ENCODE peak calls at places on chromosome 6, in six cellular contexts. W, D, C, J, B and T are unnamed samples.

GRCh38 chr6:153401751-153402150 is 270.7 kb upstream of the RGS17 start:
- DNase-seq in W (no peak), D (no peak), C (peak), J (no peak), B (no peak), T (no peak)

GRCh38 chr6:142872376-142872775 is 72.6 kb downstream of the HIVEP2 start:
- DNase-seq in W (peak), D (no peak), C (no peak), J (no peak), B (no peak), T (no peak)

GRCh38 chr6:116966675-116967576 is 89.9 kb downstream of the RFX6 start:
- DNase-seq in W (no peak), D (no peak), C (no peak), J (no peak), B (no peak), T (no peak)

GRCh38 chr6:140069576-140069975 is 695.1 kb upstream of the CITED2 start:
- DNase-seq in W (no peak), D (no peak), C (no peak), J (no peak), B (no peak), T (no peak)

GRCh38 chr6:28776269-28777146 is 147.3 kb downstream of the TRIM27 start:
- DNase-seq in W (no peak), D (no peak), C (no peak), J (no peak), B (no peak), T (peak)

GRCh38 chr6:158686791-158687381 is 37.0 kb downstream of the SYTL3 start:
- DNase-seq in W (no peak), D (no peak), C (peak), J (no peak), B (no peak), T (no peak)

GRCh38 chr6:33195304-33196022 is 3.2 kb upstream of the COL11A2 start:
- DNase-seq in W (no peak), D (no peak), C (no peak), J (no peak), B (no peak), T (no peak)

GRCh38 chr6:45722876-45723275 is 292.8 kb downstream of the CLIC5 start:
- DNase-seq in W (no peak), D (no peak), C (no peak), J (no peak), B (no peak), T (no peak)

GRCh38 chr6:41371461-41371991 is 36.1 kb downstream of the NCR2 start:
- DNase-seq in W (peak), D (peak), C (peak), J (no peak), B (no peak), T (peak)

GRCh38 chr6:140319209-140319608 is 944.8 kb upstream of the CITED2 start:
- DNase-seq in W (peak), D (no peak), C (peak), J (no peak), B (no peak), T (no peak)

GRCh38 chr6:85115876-85116275 is 334.0 kb upstream of the NT5E start:
- DNase-seq in W (no peak), D (no peak), C (no peak), J (no peak), B (no peak), T (no peak)

GRCh38 chr6:30612687-30613248 is 4.3 kb downstream of the PPP1R10 start:
- DNase-seq in W (peak), D (no peak), C (peak), J (no peak), B (no peak), T (no peak)

GRCh38 chr6:34027939-34028441 is 117.9 kb downstream of the GRM4 start:
- DNase-seq in W (no peak), D (no peak), C (no peak), J (no peak), B (peak), T (no peak)

GRCh38 chr6:16239798-16240123 is 1.4 kb downstream of the GMPR start:
- DNase-seq in W (peak), D (no peak), C (peak), J (no peak), B (no peak), T (peak)

GRCh38 chr6:149335924-149336323 is 18.4 kb downstream of the TAB2 start:
- DNase-seq in W (peak), D (no peak), C (peak), J (no peak), B (no peak), T (no peak)

GRCh38 chr6:31574106-31575061 is 981 bp upstream of the TNF start:
- DNase-seq in W (no peak), D (no peak), C (no peak), J (no peak), B (no peak), T (peak)

DNA sequence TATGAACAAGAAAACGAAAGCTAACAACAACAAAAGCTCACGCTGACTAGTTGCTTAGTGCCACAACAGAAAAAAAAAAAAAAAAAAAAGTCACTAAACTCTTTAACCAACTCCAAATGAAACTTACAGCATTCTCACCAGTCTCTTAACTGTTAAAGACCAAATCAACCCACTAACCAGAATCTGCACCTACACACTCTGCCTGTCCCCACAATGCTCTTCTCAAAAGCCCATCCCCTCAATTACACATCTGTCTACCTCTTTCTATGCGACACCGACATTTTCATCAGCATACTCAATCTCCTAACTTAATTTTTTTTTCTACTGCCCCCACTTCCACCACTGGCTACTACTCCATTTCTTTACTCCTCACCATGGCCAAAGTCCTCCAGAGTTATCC is 34.3 kb downstream of the NOL7 start:
- DNase-seq in W (no peak), D (no peak), C (no peak), J (no peak), B (no peak), T (no peak)
- H4K8ac ChIP-seq in W (no peak), D (no peak), C (no peak), J (no peak), B (no peak), T (no peak)

DNA sequence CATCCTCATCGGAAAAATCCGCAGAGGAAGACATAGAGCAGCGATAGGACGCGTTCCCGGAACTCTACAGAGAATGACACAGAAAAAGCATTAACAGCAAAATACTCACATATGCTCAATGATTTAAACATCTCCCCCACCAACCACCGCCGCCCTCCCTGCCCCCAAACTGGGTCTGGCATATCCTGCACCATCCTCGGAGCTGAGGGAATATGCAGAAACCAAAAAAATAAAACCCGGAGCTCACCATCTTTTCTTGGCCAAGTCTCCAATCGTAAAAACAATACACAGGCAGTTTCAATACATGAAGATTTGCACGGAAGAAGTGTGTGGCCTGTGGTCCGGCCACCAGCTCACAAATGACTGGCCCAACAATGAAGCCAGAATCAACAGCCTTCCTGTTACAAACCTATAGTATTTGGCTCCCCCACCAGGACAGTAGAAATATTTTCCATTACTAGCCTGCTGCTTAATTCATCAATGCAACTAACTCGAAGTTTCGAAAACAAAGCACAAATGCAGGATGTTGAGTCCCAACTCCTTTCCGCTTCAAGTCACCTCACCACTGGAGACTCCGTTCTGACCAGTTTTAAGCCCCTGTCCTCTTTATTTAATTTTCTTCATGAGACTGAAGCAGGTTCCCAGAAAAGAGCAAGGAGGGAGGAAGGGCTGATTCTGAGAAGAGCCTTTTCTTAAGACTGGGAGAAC is 103.2 kb upstream of the BEND6 start:
- DNase-seq in W (peak), D (peak), C (peak), J (no peak), B (peak), T (peak)
- H2BK5ac ChIP-seq in W (peak), D (no peak), C (no peak), J (peak), B (no peak), T (peak)

GRCh38 chr6:167975449-167975848 is 22.0 kb upstream of the KIF25 start:
- DNase-seq in W (no peak), D (no peak), C (no peak), J (no peak), B (no peak), T (no peak)

GRCh38 chr6:167976708-167977107 is 20.8 kb upstream of the KIF25 start:
- DNase-seq in W (no peak), D (no peak), C (no peak), J (no peak), B (no peak), T (no peak)

GRCh38 chr6:167972193-167972592 is 25.3 kb upstream of the KIF25 start:
- DNase-seq in W (no peak), D (no peak), C (no peak), J (no peak), B (no peak), T (no peak)

GRCh38 chr6:167973092-167973880 is 24.2 kb upstream of the KIF25 start:
- DNase-seq in W (no peak), D (no peak), C (no peak), J (no peak), B (no peak), T (no peak)

DNA sequence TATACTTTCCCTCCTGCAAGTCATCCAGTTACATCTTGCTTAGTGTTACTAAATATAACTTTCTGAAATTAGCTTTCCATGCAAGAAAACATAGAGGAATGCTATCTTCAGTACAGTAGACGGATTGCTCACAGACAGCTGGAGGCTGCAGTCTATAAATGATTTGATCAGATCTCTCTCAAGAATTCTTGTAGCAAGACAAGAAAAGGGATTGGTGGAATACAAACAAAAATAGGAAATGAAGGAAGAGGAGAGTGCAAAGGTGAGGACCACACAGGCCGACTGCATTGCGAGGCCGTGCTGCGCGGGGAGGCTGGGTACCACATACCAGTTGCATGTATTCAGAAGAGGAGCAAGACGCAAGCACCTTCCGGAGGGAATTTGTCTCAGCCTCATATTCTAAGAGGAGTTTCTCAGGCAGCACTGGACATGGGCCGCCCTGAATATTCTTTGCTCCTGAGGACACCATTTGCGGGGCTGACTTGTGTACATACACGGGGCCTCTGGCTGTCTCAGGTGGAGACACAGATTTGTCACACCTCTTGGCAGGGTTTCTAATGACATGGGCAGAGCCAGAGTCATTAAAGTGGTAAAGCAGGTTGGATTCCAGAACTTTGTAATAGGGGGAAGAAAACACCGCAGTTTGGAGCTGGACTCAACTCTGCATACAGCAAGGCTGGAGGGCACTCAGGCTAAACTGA is 22.7 kb upstream of the KIF25 start:
- DNase-seq in W (peak), D (no peak), C (no peak), J (no peak), B (no peak), T (no peak)
- H3K14ac ChIP-seq in W (no peak), D (no peak), C (no peak), J (no peak), B (no peak), T (no peak)

GRCh38 chr6:63573899-63574553 is 1.7 kb downstream of the LOC128125822 start:
- DNase-seq in W (peak), D (peak), C (peak), J (no peak), B (peak), T (peak)
- H4K8ac ChIP-seq in W (peak), D (no peak), C (peak), J (peak), B (peak), T (no peak)

GRCh38 chr6:2857185-2857579 is 15.5 kb upstream of the SERPINB1 start:
- DNase-seq in W (no peak), D (no peak), C (no peak), J (no peak), B (no peak), T (no peak)

GRCh38 chr6:2854394-2854982 is 12.8 kb upstream of the SERPINB1 start:
- DNase-seq in W (peak), D (no peak), C (peak), J (no peak), B (no peak), T (no peak)

GRCh38 chr6:2852921-2853322 is 11.3 kb upstream of the SERPINB1 start:
- DNase-seq in W (no peak), D (no peak), C (no peak), J (no peak), B (no peak), T (no peak)

GRCh38 chr6:2853766-2854393 is 12.2 kb upstream of the SERPINB1 start:
- DNase-seq in W (peak), D (no peak), C (peak), J (no peak), B (peak), T (peak)

GRCh38 chr6:2855061-2855519 is 13.4 kb upstream of the SERPINB1 start:
- DNase-seq in W (no peak), D (no peak), C (peak), J (no peak), B (no peak), T (no peak)
- H2BK5ac ChIP-seq in W (peak), D (no peak), C (no peak), J (peak), B (no peak), T (no peak)

GRCh38 chr6:26162399-26162798 is 75.2 kb downstream of the HFE start:
- DNase-seq in W (no peak), D (no peak), C (no peak), J (no peak), B (no peak), T (no peak)

GRCh38 chr6:26161322-26161721 is 74.1 kb downstream of the HFE start:
- DNase-seq in W (no peak), D (no peak), C (no peak), J (no peak), B (no peak), T (no peak)

GRCh38 chr6:26159417-26160273 is 72.4 kb downstream of the HFE start:
- DNase-seq in W (no peak), D (no peak), C (peak), J (no peak), B (no peak), T (no peak)

GRCh38 chr6:26165261-26165790 is 78.1 kb downstream of the HFE start:
- DNase-seq in W (no peak), D (no peak), C (no peak), J (no peak), B (no peak), T (no peak)

GRCh38 chr6:26163733-26164505 is 76.7 kb downstream of the HFE start:
- DNase-seq in W (no peak), D (no peak), C (no peak), J (no peak), B (no peak), T (no peak)
- H3K14ac ChIP-seq in W (no peak), D (no peak), C (no peak), J (no peak), B (no peak), T (no peak)

GRCh38 chr6:71287038-71287437 is 1.6 kb upstream of the OGFRL1 start:
- DNase-seq in W (peak), D (no peak), C (peak), J (no peak), B (no peak), T (no peak)

GRCh38 chr6:71289802-71290175 is 1.2 kb downstream of the OGFRL1 start:
- DNase-seq in W (no peak), D (no peak), C (no peak), J (no peak), B (no peak), T (no peak)

GRCh38 chr6:71287926-71288227 is 734 bp upstream of the OGFRL1 start:
- DNase-seq in W (no peak), D (peak), C (no peak), J (no peak), B (no peak), T (no peak)

GRCh38 chr6:71289039-71289801 is 609 bp downstream of the OGFRL1 start:
- DNase-seq in W (no peak), D (peak), C (peak), J (no peak), B (no peak), T (peak)

DNA sequence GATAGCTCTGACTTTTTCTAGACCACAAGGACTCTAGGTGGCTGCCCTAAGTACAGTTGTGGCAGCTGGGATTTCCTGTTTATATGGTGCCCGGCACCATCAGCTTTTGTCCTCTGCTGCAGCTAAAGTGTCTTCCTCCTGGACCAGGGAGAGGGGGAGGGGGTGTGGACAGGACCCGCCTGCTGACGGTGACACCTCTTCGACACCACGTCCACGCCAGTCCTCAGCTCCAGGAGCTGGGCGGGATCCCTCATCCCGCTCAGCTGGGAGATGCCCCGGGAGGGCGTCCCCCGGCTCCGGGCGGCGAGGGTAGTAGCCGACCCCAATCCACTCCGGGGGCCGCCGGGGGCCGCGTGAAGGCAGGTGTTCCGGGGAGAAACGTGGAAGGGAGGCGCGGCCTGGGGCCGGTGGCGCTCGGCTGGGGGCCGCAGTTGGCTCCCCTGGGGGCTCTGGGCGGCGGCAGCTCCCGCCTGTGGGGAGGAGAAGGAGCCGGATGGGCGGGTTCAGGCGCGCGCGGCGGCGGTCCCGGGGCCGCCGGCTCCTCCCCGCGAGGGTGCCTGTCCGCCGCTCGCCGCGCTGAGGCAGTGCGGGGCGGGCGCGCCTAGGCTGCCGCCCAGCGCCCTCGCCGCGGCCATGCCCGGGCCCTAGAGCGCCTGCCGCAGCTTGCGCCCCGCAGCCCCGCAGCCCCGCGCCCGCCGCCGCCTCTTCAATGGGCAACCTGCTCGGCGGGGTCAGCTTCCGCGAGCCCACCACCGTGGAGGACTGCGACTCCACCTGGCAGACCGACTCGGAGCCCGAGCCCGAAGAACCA is at the start of gene OGFRL1:
- DNase-seq in W (peak), D (peak), C (peak), J (no peak), B (peak), T (peak)
- H4K8ac ChIP-seq in W (peak), D (no peak), C (peak), J (peak), B (peak), T (no peak)

DNA sequence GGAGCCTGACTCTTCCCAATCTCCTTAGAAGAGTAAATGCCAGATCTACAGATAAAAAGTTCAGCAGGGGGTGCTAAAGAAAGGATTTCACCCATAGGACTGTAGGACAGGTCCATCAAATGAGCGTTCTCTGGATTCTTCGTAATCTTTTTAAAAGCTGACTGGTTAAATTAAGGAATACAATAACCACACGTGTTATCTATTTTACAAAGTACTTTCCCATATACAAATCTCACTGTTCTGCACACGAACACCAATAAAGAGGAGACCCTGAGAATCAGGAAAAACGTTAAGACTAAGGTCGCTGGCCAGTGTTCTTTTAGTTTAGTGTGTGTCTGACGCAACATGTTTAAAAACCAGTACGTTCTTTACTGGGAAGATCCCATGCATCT is 542 bp downstream of the TUBE1 start:
- DNase-seq in W (peak), D (no peak), C (peak), J (no peak), B (no peak), T (no peak)
- H2BK5ac ChIP-seq in W (peak), D (peak), C (no peak), J (peak), B (no peak), T (no peak)